ENCODE peak calls at places on chromosomes 4 and X, in six cellular contexts. N, S, R, X, F and Q are unnamed samples.

GRCh38 chr4:37538931-37539330 is 147.2 kb downstream of the RELL1 start:
- DNase-seq in N (no peak), S (no peak), R (no peak), X (no peak), F (no peak), Q (no peak)

GRCh38 chr4:48290146-48290772 is 20.6 kb upstream of the TEC start:
- DNase-seq in N (no peak), S (peak; percentile 64), R (no peak), X (no peak), F (no peak), Q (peak; percentile 25)

GRCh38 chr4:99029018-99029735 is 33.7 kb downstream of the METAP1 start:
- DNase-seq in N (no peak), S (no peak), R (no peak), X (no peak), F (no peak), Q (no peak)

GRCh38 chr4:55311792-55312490 is 34.1 kb upstream of the SRD5A3 start:
- DNase-seq in N (no peak), S (no peak), R (no peak), X (no peak), F (no peak), Q (no peak)

GRCh38 chrX:47581731-47582647 is at the start of gene TIMP1:
- DNase-seq in N (peak; percentile 89), S (peak; percentile 92), R (peak; percentile 60), X (peak; percentile 80), F (peak; percentile 96), Q (peak; percentile 93)

GRCh38 chr4:81844717-81845116 is 373.0 kb upstream of the RASGEF1B start:
- DNase-seq in N (peak; percentile 69), S (peak; percentile 57), R (peak; percentile 58), X (peak; percentile 46), F (peak; percentile 72), Q (peak; percentile 67)

GRCh38 chrX:147912093-147912801 is 528 bp downstream of the FMR1 start:
- DNase-seq in N (peak; percentile 6), S (peak; percentile 15), R (peak; percentile 13), X (peak; percentile 27), F (peak; percentile 19), Q (peak; percentile 62)

GRCh38 chrX:29687687-29688086 is 527.7 kb upstream of the MAGEB2 start:
- DNase-seq in N (no peak), S (no peak), R (no peak), X (no peak), F (no peak), Q (no peak)

GRCh38 chr4:75849459-75849858 is 52.8 kb downstream of the PPEF2 start:
- DNase-seq in N (no peak), S (no peak), R (no peak), X (no peak), F (no peak), Q (no peak)

GRCh38 chrX:80098038-80098437 is 83.5 kb downstream of the TBX22 start:
- DNase-seq in N (no peak), S (no peak), R (no peak), X (no peak), F (no peak), Q (no peak)

GRCh38 chrX:39629001-39629400 is 468.8 kb downstream of the BCOR start:
- DNase-seq in N (no peak), S (no peak), R (no peak), X (no peak), F (no peak), Q (no peak)

GRCh38 chrX:10533686-10534365 is 86.6 kb downstream of the MID1 start:
- DNase-seq in N (no peak), S (no peak), R (no peak), X (no peak), F (no peak), Q (no peak)

GRCh38 chr4:119549639-119550038 is 79.0 kb downstream of the PDE5A start:
- DNase-seq in N (no peak), S (no peak), R (no peak), X (no peak), F (no peak), Q (no peak)

GRCh38 chr4:123589361-123589760 is 192.8 kb downstream of the SPRY1 start:
- DNase-seq in N (no peak), S (no peak), R (no peak), X (no peak), F (no peak), Q (no peak)

GRCh38 chrX:133410555-133410954 is 4.7 kb downstream of the GPC4 start:
- DNase-seq in N (no peak), S (no peak), R (no peak), X (no peak), F (no peak), Q (no peak)

GRCh38 chrX:30973784-30974427 is 84.9 kb upstream of the TAB3 start:
- DNase-seq in N (no peak), S (peak; percentile 11), R (no peak), X (no peak), F (no peak), Q (no peak)

GRCh38 chr4:52618795-52619590 is 40.1 kb downstream of the USP46 start:
- DNase-seq in N (no peak), S (no peak), R (no peak), X (no peak), F (no peak), Q (peak; percentile 79)

GRCh38 chr4:40292313-40292759 is 42.8 kb upstream of the CHRNA9 start:
- DNase-seq in N (no peak), S (peak; percentile 36), R (no peak), X (no peak), F (no peak), Q (peak; percentile 18)

GRCh38 chr4:7207791-7208231 is 15.5 kb downstream of the SORCS2 start:
- DNase-seq in N (no peak), S (no peak), R (no peak), X (no peak), F (peak; percentile 49), Q (no peak)

GRCh38 chr4:7206856-7207567 is 14.7 kb downstream of the SORCS2 start:
- DNase-seq in N (peak; percentile 80), S (peak; percentile 50), R (no peak), X (no peak), F (peak; percentile 88), Q (no peak)

GRCh38 chr4:7206385-7206784 is 14.0 kb downstream of the SORCS2 start:
- DNase-seq in N (peak; percentile 22), S (peak; percentile 35), R (no peak), X (no peak), F (peak; percentile 68), Q (no peak)

GRCh38 chr4:7202391-7202790 is 10.1 kb downstream of the SORCS2 start:
- DNase-seq in N (no peak), S (no peak), R (no peak), X (no peak), F (peak; percentile 0), Q (no peak)

GRCh38 chr4:7204656-7205387 is 12.5 kb downstream of the SORCS2 start:
- DNase-seq in N (no peak), S (no peak), R (no peak), X (no peak), F (no peak), Q (no peak)
- H3K4me1 ChIP-seq in N (peaks cover 24% of the 10 kb centered on the region), S (peaks cover 6% of the 10 kb centered on the region), R (no peaks in the 10 kb centered on the region), X (no peaks in the 10 kb centered on the region), F (peaks cover 4% of the 10 kb centered on the region), Q (peaks cover 14% of the 10 kb centered on the region)

GRCh38 chrX:71487814-71488213 is 45.1 kb upstream of the OGT start:
- DNase-seq in N (no peak), S (no peak), R (no peak), X (no peak), F (no peak), Q (no peak)

GRCh38 chrX:71489540-71489939 is 43.4 kb upstream of the OGT start:
- DNase-seq in N (no peak), S (no peak), R (no peak), X (no peak), F (no peak), Q (no peak)

GRCh38 chrX:71492086-71493065 is 40.5 kb upstream of the OGT start:
- DNase-seq in N (peak; percentile 24), S (no peak), R (peak; percentile 7), X (peak; percentile 44), F (peak; percentile 33), Q (no peak)

GRCh38 chrX:71496476-71496875 is 36.4 kb upstream of the OGT start:
- DNase-seq in N (no peak), S (no peak), R (no peak), X (no peak), F (no peak), Q (no peak)

GRCh38 chrX:71493111-71493613 is 39.7 kb upstream of the OGT start:
- DNase-seq in N (peak; percentile 7), S (no peak), R (no peak), X (no peak), F (peak; percentile 60), Q (no peak)
- H3K4me3 ChIP-seq in N (peak overlapping the region; percentile 67), S (no peak overlapping the region), R (peak overlapping the region; percentile 80), X (no peak overlapping the region), F (peak overlapping the region; percentile 47), Q (no peak overlapping the region)

GRCh38 chr4:96524311-96524875 is 684.5 kb downstream of the PDHA2 start:
- DNase-seq in N (no peak), S (no peak), R (no peak), X (no peak), F (no peak), Q (no peak)

GRCh38 chr4:96526625-96527024 is 686.7 kb downstream of the PDHA2 start:
- DNase-seq in N (no peak), S (no peak), R (no peak), X (no peak), F (no peak), Q (peak; percentile 32)

GRCh38 chr4:96525901-96526300 is 686.0 kb downstream of the PDHA2 start:
- DNase-seq in N (no peak), S (no peak), R (no peak), X (no peak), F (no peak), Q (no peak)

GRCh38 chr4:96519291-96519690 is 679.4 kb downstream of the PDHA2 start:
- DNase-seq in N (no peak), S (no peak), R (no peak), X (no peak), F (no peak), Q (no peak)

DNA sequence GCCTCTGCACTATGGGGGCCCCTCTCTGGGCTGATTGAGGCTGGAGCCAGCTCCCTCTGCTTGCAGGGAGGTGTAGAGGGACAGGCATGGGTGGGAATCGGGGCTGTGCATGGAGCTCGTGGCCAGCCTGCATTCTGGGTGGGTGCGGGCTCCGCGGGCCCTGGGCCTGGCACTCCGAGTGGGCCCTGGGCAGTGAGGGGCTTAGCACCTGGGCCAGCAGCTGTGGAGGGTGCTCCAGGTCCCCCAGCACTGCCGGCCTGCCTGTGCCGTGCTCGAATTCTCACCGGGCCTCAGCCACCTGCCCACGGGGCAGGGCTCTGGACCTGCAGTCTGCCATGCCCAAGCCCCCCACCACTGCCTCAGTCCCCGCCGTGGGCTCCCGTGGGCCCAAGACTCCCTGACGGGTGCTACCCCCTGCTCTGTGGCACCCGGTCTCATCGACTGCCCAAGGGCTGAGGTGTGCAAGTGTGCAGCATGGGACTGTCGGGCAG is 681.2 kb downstream of the PDHA2 start:
- DNase-seq in N (no peak), S (no peak), R (no peak), X (no peak), F (no peak), Q (no peak)
- H3K4me1 ChIP-seq in N (no peaks in the 10 kb centered on the region), S (no peaks in the 10 kb centered on the region), R (no peaks in the 10 kb centered on the region), X (no peaks in the 10 kb centered on the region), F (no peaks in the 10 kb centered on the region), Q (no peaks in the 10 kb centered on the region)

DNA sequence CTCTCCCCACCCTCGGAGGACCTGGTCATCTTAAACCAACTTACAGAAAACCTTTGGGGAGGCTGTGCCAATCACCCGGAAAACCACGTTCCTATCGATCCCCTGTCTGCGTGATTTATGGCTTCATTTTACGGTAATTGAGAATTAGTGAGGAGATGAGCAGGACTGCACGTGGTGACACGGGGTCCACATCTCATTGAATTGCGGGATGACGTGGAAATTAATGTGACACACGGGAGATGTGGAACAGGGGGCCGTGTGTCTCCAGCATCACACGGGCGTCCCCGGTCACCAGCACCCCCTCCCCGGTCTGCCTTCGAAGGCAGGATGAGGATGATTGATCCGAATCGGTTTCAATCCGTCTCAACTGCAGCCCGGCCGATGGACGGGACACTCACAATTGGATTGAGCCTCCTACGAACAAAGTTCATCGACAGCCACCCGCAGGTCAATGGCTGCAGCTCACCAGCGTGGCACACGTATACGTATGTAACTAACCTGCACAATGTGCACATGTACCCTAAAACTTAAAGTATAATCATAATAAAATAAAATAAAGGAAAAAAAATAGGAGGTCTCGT is 160.3 kb downstream of the SHOX start:
- DNase-seq in N (no peak), S (no peak), R (no peak), X (no peak), F (no peak), Q (no peak)
- H3K4me3 ChIP-seq in N (no peak overlapping the region), S (no peak overlapping the region), R (no peak overlapping the region), X (no peak overlapping the region), F (no peak overlapping the region), Q (no peak overlapping the region)